ENCODE peak calls at places on chromosomes 13 and 19, in four cellular contexts. R is A549, B is osteoblast, Y is fibroblast of mammary gland. P is an unnamed sample.
A peak's percentile ranks its signal among the peaks of the same experiment; 100 is the strongest.

GRCh38 chr13:26721251-26721939 is 39.2 kb downstream of the GPR12 start:
- DNase-seq in R (no peak), B (peak; percentile 70), Y (no peak), P (no peak)

GRCh38 chr13:51559916-51560315 is 24.3 kb upstream of the WDFY2 start:
- DNase-seq in R (no peak), B (no peak), Y (no peak), P (no peak)

GRCh38 chr13:94192576-94192975 is 286.9 kb downstream of the DCT start:
- DNase-seq in R (no peak), B (no peak), Y (peak; percentile 61), P (no peak)

GRCh38 chr13:54637377-54637776 is 1608.8 kb downstream of the OLFM4 start:
- DNase-seq in R (no peak), B (no peak), Y (no peak), P (peak; percentile 72)

GRCh38 chr13:101019126-101019525 is 344.5 kb upstream of the TMTC4 start:
- DNase-seq in R (no peak), B (no peak), Y (peak; percentile 24), P (no peak)

GRCh38 chr19:35295792-35296462 is 4.0 kb downstream of the MAG start:
- DNase-seq in R (no peak), B (peak; percentile 48), Y (no peak), P (no peak)

GRCh38 chr13:64453831-64454230 is 2776.3 kb downstream of the PCDH9 start:
- DNase-seq in R (no peak), B (no peak), Y (no peak), P (no peak)

GRCh38 chr13:83881031-83881727 is 1.1 kb downstream of the SLITRK1 start:
- DNase-seq in R (no peak), B (peak; percentile 45), Y (no peak), P (no peak)

GRCh38 chr19:3381701-3382372 is 15.5 kb downstream of the NFIC start:
- DNase-seq in R (no peak), B (no peak), Y (peak; percentile 40), P (no peak)

GRCh38 chr13:45417790-45418534 is at the start of gene SLC25A30:
- DNase-seq in R (peak; percentile 76), B (peak; percentile 94), Y (peak; percentile 80), P (peak; percentile 63)

GRCh38 chr13:45419945-45420344 is 1.8 kb upstream of the SLC25A30 start:
- DNase-seq in R (no peak), B (no peak), Y (no peak), P (no peak)

GRCh38 chr13:45413826-45414312 is 4.3 kb downstream of the SLC25A30 start:
- DNase-seq in R (no peak), B (peak; percentile 69), Y (peak; percentile 37), P (no peak)

GRCh38 chr13:45415112-45415511 is 3.1 kb downstream of the SLC25A30 start:
- DNase-seq in R (no peak), B (no peak), Y (no peak), P (no peak)

DNA sequence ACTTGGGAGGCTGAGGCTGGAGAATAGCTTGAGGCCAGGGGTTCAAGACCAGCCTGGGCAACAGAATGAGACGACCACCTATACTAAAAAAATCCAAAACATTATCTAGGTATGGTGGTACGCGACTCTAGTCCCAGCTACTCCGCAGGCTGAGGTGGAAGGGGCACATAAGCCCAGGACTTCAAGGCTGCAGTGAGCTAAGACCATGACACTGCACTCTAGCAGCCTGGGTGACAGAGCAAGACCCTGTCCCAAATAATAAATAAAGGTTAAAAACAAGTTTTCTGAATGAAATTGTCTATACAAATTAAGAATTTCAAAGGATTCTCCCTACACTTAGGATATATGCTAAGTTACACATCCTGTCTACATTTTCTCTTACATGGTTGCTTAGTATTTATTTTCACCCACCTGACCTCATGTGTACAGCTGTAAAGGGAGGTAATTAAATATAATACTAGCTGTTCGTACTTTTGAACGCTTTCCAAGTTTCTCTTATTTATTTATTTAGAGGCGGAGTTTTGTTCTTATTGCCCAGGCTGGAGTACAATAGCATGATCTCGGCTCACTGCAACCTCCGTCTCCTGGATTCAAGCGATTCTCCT is 1.6 kb downstream of the SLC25A30 start:
- DNase-seq in R (no peak), B (no peak), Y (no peak), P (no peak)
- H3K4me3 ChIP-seq in R (peak overlapping the region; percentile 56), B (peak overlapping the region; percentile 87), Y (peak overlapping the region; percentile 78), P (peak overlapping the region; percentile 81)

DNA sequence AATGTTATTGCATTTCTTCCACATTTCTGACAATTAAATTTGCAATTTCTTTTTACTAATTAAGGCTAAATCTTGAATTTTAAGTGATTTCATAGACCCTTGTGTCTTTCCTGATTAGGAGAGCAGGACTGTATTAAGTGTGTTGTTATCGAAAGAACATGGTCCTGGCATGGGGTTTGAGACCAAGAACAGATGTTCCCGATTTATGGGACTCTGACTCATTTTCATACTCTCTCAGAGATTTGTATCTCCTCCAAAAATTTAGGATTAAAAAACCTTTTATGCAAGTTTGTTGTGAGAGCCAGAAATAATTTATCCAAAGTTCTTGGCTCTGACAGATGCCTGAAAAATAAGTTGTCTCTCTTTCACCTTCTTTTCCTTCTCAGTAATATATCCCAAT is 589.3 kb upstream of the ARGLU1 start:
- DNase-seq in R (no peak), B (no peak), Y (peak; percentile 46), P (no peak)
- TF ChIP-seq CTCF in R (no peak), B (no peak), Y (no peak), P (no peak)

GRCh38 chr19:5339470-5339949 is 1.1 kb downstream of the PTPRS start:
- DNase-seq in R (no peak), B (peak; percentile 81), Y (no peak), P (no peak)

GRCh38 chr19:5337126-5337525 is 3.5 kb downstream of the PTPRS start:
- DNase-seq in R (no peak), B (peak; percentile 58), Y (no peak), P (no peak)

GRCh38 chr19:5337886-5338595 is 2.6 kb downstream of the PTPRS start:
- DNase-seq in R (no peak), B (peak; percentile 74), Y (no peak), P (no peak)

GRCh38 chr19:5339950-5340636 is 519 bp downstream of the PTPRS start:
- DNase-seq in R (peak; percentile 46), B (peak; percentile 93), Y (no peak), P (no peak)

DNA sequence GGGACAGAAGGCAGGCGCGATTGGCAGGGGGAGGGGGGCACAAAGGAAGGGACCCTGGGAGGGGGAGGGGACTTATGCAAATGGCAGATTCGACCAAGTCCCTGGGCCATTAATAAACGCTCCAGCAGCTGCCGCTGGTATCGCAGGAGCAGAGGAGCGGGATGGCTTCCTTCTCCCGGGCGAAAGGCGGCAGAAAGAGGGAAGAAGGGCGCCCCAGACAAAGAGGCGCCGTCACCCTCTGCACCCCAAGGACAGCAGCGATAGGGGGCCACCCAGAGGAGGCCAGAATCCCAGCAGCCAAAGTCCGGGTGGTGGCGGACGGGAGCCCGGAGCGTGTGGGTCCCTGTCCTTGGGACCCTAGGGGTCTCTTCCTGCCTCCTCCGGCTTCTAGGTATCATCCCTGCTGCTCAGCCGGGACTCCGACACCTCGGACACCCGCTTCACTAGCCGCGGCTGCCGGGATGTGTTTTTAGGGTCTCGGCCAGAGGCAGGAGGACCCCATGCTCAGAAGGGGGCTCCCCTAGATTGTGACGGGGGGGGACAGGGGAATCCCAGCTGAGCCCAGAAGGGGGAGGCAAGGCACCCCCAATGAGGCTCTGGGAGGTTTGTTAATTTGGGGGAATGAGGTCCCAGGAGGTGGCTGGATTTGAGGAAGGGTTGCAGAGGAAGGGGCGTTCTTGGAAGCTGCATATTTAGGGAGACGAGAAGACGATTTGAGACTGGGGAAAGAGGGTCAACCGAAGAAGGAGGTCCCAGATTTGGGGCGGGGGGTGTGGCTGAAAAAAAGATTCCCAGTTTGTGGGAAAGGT is 1.7 kb downstream of the PTPRS start:
- DNase-seq in R (no peak), B (peak; percentile 86), Y (no peak), P (no peak)
- H3K4me3 ChIP-seq in R (peak overlapping the region; percentile 100), B (no peak overlapping the region), Y (no peak overlapping the region), P (peak overlapping the region; percentile 58)

GRCh38 chr19:49546825-49547565 is 19.2 kb downstream of the RCN3 start:
- DNase-seq in R (peak; percentile 91), B (peak; percentile 95), Y (peak; percentile 93), P (peak; percentile 50)
- TF ChIP-seq CTCF in R (peak; percentile 97), B (peak; percentile 92), Y (peak; percentile 83), P (peak; percentile 87)

GRCh38 chr13:56314755-56315154 is 826.0 kb upstream of the PRR20A start:
- DNase-seq in R (no peak), B (no peak), Y (no peak), P (no peak)
- H3K4me3 ChIP-seq in R (no peak overlapping the region), B (no peak overlapping the region), Y (no peak overlapping the region), P (no peak overlapping the region)

GRCh38 chr19:55096061-55096701 is 20.5 kb downstream of the EPS8L1 start:
- DNase-seq in R (no peak), B (peak; percentile 89), Y (no peak), P (no peak)
- TF ChIP-seq CTCF in R (peak; percentile 12), B (no peak), Y (no peak), P (no peak)

DNA sequence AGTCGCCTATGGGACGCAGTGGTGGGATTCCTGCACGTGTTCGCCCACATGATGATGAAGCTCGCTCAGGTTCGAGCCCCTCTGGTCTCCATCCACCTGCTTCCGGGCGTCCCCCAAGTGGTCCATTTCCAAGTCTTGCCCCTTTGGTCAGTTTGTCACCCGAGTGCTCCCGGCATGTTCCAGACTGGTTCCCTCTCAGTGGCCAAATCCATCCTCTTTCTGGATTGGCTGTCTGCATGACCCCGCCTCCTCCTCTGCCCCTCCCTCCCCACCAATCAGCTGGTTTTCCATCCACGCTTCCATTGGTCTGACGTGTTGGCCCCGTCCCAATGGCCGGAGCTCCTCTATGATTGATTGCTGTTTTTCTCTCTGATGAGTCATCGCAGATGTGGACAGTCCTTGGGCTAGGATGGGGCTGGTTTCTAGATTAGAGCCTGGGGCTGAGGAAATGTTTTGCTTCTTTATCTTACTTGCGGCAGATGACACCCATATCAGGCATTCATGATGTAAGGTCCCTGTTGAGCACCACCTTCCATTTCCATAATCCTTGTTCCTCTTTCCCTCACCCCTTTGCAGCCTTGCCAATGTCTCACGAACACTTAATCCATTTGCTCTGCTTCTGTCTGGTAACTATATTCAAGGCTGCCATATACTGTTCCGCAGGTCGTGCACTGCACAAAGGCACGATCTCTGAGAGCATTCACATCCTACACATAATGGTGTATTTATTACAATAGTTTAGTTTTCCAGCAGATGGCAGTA is 73.8 kb downstream of the MAP4K1 start:
- DNase-seq in R (peak; percentile 98), B (peak; percentile 96), Y (peak; percentile 93), P (peak; percentile 34)
- H3K4me3 ChIP-seq in R (peak overlapping the region; percentile 37), B (peak overlapping the region; percentile 50), Y (peak overlapping the region; percentile 19), P (peak overlapping the region; percentile 17)

DNA sequence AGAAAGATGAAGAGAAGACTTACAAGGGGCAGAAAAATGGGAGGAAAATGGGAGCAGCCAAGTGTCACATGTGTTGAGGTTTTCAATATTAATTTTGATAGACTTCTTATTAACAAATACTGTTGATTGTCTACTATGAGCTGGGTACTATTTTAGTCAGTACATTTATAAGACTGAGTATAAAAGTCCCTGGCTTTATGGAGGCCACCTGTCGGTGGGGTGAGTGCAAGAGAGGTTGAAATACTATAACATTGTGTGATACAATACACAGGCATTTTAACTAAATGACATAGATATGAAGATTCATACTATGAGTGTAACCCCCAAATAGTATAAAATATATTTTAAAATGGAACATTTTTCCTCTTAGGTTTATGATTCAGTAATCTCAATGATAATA is 29.9 kb downstream of the SLC10A2 start:
- DNase-seq in R (no peak), B (no peak), Y (no peak), P (no peak)
- TF ChIP-seq CTCF in R (no peak), B (no peak), Y (no peak), P (no peak)

P was measured in retinal pigment epithelial cell.